ENCODE peak calls at places on chromosomes 16 and 17, in five cellular contexts. U, T, L, O and K are unnamed samples.

GRCh38 chr17:37062036-37062435 is 113.3 kb downstream of the AATF start:
- DNase-seq in U (no peak), T (no peak), L (no peak), O (no peak), K (no peak)

GRCh38 chr17:72192409-72193192 is 71.8 kb downstream of the SOX9 start:
- DNase-seq in U (no peak), T (no peak), L (no peak), O (no peak), K (no peak)

GRCh38 chr16:24491721-24492120 is 47.6 kb upstream of the RBBP6 start:
- DNase-seq in U (no peak), T (no peak), L (no peak), O (no peak), K (no peak)

GRCh38 chr17:81277421-81277820 is 17.7 kb downstream of the SLC38A10 start:
- DNase-seq in U (no peak), T (no peak), L (no peak), O (no peak), K (no peak)

GRCh38 chr17:58052951-58053715 is 30.1 kb upstream of the DYNLL2 start:
- DNase-seq in U (no peak), T (no peak), L (no peak), O (no peak), K (no peak)

GRCh38 chr17:74750327-74751069 is 2.1 kb downstream of the NHERF1 start:
- DNase-seq in U (no peak), T (no peak), L (no peak), O (no peak), K (no peak)

GRCh38 chr17:73103661-73104335 is 11.3 kb upstream of the SLC39A11 start:
- DNase-seq in U (no peak), T (no peak), L (no peak), O (no peak), K (no peak)

GRCh38 chr16:12497558-12497957 is 306.1 kb downstream of the CPPED1 start:
- DNase-seq in U (no peak), T (no peak), L (no peak), O (no peak), K (no peak)

GRCh38 chr17:27804113-27804512 is 3.8 kb upstream of the NOS2 start:
- DNase-seq in U (no peak), T (no peak), L (no peak), O (no peak), K (peak; percentile 32)

GRCh38 chr17:30832438-30832790 is 648 bp downstream of the ATAD5 start:
- DNase-seq in U (peak; percentile 60), T (no peak), L (no peak), O (no peak), K (no peak)
- TF ChIP-seq USF2 in U (no peak), T (no peak), L (no peak), O (no peak), K (no peak)

DNA sequence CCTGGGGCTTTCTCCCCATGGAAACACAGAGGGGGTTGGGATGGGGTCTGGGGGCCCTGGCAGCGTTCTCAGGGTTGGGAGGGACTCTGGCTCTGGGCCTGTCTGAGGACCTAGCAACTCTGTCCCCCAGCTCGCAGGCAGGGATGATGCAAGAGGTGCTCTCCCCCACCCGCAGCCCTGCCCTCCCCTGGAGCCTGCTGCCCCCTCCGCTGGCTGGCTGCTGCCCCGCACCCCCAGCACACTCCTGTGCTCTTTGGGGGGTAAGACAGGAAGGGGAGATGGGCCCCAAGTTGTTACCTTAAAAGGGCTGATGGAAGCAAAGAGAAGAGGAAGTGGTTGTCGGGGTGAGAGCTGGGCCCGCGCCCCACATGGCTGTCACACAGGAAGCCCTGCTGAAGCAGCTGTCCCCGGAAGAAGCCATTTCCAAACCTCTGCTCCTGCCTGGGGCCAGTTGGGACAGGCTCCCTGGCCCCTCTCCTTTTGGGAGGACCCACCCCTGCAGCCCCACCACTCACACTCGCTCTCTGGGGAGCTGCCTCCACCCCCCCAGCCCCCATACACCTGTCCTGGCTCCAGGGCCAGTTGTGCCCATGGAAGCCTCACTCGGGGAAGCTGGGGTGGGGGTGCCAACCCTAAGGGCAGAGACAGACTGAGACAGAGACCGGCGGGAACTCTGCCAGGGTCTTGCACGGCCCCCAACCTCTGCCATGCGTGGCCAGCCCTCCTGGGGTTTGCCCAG is 2.5 kb downstream of the CORO1A start:
- DNase-seq in U (no peak), T (no peak), L (peak; percentile 79), O (peak; percentile 51), K (no peak)
- TF ChIP-seq USF2 in U (no peak), T (no peak), L (no peak), O (no peak), K (no peak)

GRCh38 chr16:1363501-1364041 is 11.8 kb downstream of the GNPTG start:
- DNase-seq in U (peak; percentile 78), T (peak; percentile 76), L (no peak), O (peak; percentile 88), K (peak; percentile 79)
- TF ChIP-seq USF2 in U (no peak), T (no peak), L (no peak), O (no peak), K (no peak)

GRCh38 chr16:86037999-86038922 is 139.3 kb downstream of the IRF8 start:
- DNase-seq in U (no peak), T (no peak), L (no peak), O (no peak), K (no peak)
- TF ChIP-seq USF2 in U (no peak), T (no peak), L (no peak), O (no peak), K (no peak)

DNA sequence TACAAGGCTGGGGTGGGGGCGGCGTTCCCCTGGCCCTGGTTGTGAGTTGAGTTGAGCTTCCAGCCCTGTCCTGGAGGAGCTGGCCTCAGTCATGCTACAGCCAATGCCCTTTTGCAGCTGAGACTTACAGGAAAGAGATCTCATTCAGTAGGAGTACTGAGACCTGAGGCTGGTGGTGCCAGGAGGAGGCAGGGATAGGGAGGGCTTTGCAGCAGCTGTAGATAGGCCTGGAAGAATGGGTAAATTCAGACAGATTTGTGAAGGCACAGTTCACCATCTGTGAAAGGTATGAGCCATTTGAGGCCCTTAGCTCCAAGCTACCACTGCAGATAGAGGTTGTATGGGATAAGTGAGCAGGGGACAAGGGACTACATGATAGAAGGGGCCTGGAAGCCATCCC is 5.6 kb downstream of the STX4 start:
- DNase-seq in U (no peak), T (no peak), L (no peak), O (no peak), K (no peak)
- TF ChIP-seq USF2 in U (no peak), T (no peak), L (no peak), O (no peak), K (no peak)